ENCODE peak calls at places on chromosomes 2 and 18, in seven cellular contexts. E, G, Z, A, H, P and B are unnamed samples.

GRCh38 chr2:217951091-217951490 is 51.7 kb downstream of the TNS1 start:
- DNase-seq in Z (no peak), E (no peak), G (no peak), A (no peak), P (no peak), H (no peak), B (no peak)

GRCh38 chr18:59516356-59517155 is 157.5 kb upstream of the LMAN1 start:
- DNase-seq in Z (no peak), H (peak; percentile 72), A (peak; percentile 27), E (peak; percentile 92), G (no peak), P (peak; percentile 82), B (peak; percentile 97)

GRCh38 chr2:9382604-9383235 is 40.6 kb downstream of the ITGB1BP1 start:
- DNase-seq in H (no peak), G (no peak), Z (no peak), A (no peak), P (no peak), E (peak; percentile 52), B (no peak)

GRCh38 chr2:73916666-73917065 is 10.0 kb upstream of the DGUOK start:
- DNase-seq in G (no peak), H (no peak), A (no peak), E (no peak), Z (no peak), P (no peak), B (no peak)

GRCh38 chr2:191625016-191625415 is 52.9 kb upstream of the NABP1 start:
- DNase-seq in Z (no peak), G (no peak), H (no peak), E (no peak), A (no peak), P (no peak), B (no peak)

GRCh38 chr2:166180951-166181812 is 53.4 kb upstream of the SCN1A start:
- DNase-seq in G (peak; percentile 81), P (peak; percentile 43), H (peak; percentile 34), Z (peak; percentile 72), E (peak; percentile 56), A (peak; percentile 51), B (peak; percentile 57)

GRCh38 chr18:48723837-48724236 is 185.0 kb downstream of the CTIF start:
- DNase-seq in G (no peak), E (no peak), H (no peak), P (no peak), Z (no peak), A (no peak), B (no peak)

GRCh38 chr2:233811732-233812131 is 33.6 kb downstream of the MROH2A start:
- DNase-seq in A (no peak), P (no peak), G (no peak), H (no peak), E (no peak), Z (no peak), B (no peak)

GRCh38 chr2:242036653-242036950 is 167.1 kb downstream of the RTP5 start:
- DNase-seq in P (no peak), E (no peak), A (no peak), Z (peak; percentile 14), G (no peak), H (no peak), B (no peak)

GRCh38 chr2:667332-668000 is 9.7 kb downstream of the TMEM18 start:
- DNase-seq in A (no peak), P (peak; percentile 70), Z (peak; percentile 31), H (peak; percentile 23), G (no peak), E (peak; percentile 85), B (peak; percentile 58)

GRCh38 chr2:20666364-20667150 is at the start of gene GDF7:
- DNase-seq in H (no peak), P (peak; percentile 32), A (no peak), G (peak; percentile 72), E (no peak), Z (peak; percentile 70), B (peak; percentile 65)

GRCh38 chr18:68436485-68436884 is 278.4 kb downstream of the TMX3 start:
- DNase-seq in P (peak; percentile 70), G (no peak), Z (no peak), A (no peak), E (peak; percentile 61), H (peak; percentile 48), B (no peak)

GRCh38 chr2:32009479-32010256 is 1.1 kb downstream of the MEMO1 start:
- DNase-seq in Z (peak; percentile 34), G (peak; percentile 57), P (peak; percentile 43), H (no peak), E (no peak), A (peak; percentile 4), B (peak; percentile 53)

GRCh38 chr2:104658840-104659591 is 194.9 kb upstream of the POU3F3 start:
- DNase-seq in P (no peak), A (peak; percentile 57), H (no peak), E (no peak), Z (peak; percentile 50), G (peak; percentile 60), B (peak; percentile 61)

GRCh38 chr18:111292-112014 is 46.9 kb upstream of the USP14 start:
- DNase-seq in H (peak; percentile 47), Z (peak; percentile 72), E (peak; percentile 40), A (peak; percentile 72), P (peak; percentile 17), G (peak; percentile 85), B (peak; percentile 82)

GRCh38 chr2:5743992-5744391 is 51.8 kb downstream of the SOX11 start:
- DNase-seq in Z (peak; percentile 56), G (no peak), A (no peak), H (no peak), P (no peak), E (no peak), B (peak; percentile 23)

GRCh38 chr2:190875881-190876280 is 4.7 kb upstream of the GLS start:
- DNase-seq in Z (no peak), G (no peak), A (no peak), P (no peak), E (no peak), H (no peak), B (no peak)

GRCh38 chr2:126990605-126991532 is 92.2 kb downstream of the TEX51 start:
- DNase-seq in Z (no peak), H (no peak), G (no peak), A (no peak), E (no peak), P (no peak), B (no peak)
- H3K18ac ChIP-seq in Z (no peak overlapping the region), H (no peak overlapping the region), G (no peak overlapping the region), A (no peak overlapping the region), E (no peak overlapping the region), P (no peak overlapping the region), B (no peak overlapping the region)

DNA sequence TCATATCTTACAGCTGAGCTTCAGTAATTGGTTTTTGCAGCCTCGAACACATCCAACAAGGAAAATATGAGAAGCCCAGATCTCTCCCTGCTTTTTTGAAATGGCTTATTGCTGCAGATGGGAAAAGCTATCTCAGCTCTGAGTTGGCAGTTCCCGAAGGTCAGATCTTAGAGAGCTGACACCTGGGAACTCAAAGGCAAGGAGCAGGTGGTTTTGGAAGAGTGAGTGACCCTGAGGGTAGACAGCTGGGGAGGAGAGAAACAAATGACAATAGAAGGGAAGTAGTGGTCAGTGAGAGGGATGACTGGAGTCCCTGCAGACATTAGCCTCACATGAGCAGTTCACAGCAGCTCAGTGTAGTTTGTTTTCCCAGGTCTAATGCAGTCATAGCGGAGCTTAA is 317.9 kb downstream of the STK39 start:
- DNase-seq in G (no peak), P (no peak), Z (no peak), A (no peak), H (no peak), E (no peak), B (no peak)
- H3K18ac ChIP-seq in G (no peak overlapping the region), P (no peak overlapping the region), Z (no peak overlapping the region), A (no peak overlapping the region), H (no peak overlapping the region), E (no peak overlapping the region), B (no peak overlapping the region)

DNA sequence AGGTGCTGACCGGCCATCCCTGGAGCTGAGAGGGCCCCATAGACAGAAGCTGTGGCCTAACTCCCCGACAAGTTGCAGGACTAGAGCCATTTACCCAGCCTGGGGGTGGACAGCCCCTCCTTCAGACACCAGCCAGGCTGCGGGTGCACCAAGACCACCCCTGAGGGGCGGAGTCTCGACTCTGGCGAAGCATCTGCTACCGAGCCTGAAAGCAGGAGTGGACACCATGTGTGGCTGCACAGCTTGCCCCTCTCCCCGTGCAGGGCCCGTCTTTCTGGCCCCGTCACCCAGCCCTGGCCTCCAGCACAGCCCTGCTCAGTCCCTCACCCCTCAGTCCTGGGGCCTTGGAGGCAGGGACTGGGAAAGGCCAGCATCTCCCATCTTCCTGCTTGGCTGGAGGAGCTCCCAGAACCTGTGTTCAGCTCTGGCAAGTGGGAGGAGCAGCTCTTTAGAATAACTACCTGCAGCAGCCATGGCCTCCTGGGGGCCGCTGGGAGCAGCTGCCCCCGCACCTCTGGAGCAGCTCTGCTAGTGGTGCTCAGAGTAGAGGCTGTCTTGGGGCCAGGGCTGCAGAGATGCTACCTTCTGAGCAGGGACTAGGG is 275.8 kb downstream of the NDUFA10 start:
- DNase-seq in E (no peak), A (no peak), P (no peak), Z (no peak), H (no peak), G (no peak), B (no peak)
- H3K18ac ChIP-seq in E (no peak overlapping the region), A (peak overlapping the region; percentile 74), P (no peak overlapping the region), Z (no peak overlapping the region), H (no peak overlapping the region), G (no peak overlapping the region), B (no peak overlapping the region)

DNA sequence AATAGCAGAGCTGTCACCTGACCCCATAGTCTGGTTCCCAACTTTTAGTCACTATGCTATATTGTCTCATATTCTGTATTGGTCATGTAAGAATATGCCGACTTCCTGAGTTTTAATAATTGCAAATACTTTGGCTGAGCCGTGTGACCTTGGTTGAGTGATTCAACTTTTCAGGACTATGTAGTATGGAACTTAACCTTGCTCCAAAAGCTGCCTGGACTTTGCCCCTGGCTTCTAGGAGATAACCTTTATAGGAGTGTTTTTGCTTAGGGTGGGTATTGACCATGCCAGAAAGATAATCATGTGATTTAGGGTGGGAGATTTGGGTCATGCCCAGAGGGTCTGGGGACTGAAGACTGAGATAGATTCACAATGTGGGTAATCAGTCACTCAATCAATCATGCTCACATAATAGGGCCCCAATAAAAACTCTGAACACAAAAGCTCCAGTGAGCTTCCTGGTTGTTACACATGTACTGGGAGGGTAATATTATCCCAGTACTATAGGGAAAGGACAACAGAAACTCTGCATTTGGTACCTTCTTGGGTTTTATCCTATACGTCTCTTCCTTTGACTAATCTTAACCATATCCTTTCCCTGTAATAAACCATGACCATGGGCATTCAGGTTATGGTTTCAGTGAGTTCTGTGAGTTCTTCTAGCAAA is 235.6 kb downstream of the RNF152 start:
- DNase-seq in H (no peak), Z (no peak), G (no peak), E (no peak), P (no peak), A (no peak), B (no peak)
- H3K18ac ChIP-seq in H (no peak overlapping the region), Z (no peak overlapping the region), G (no peak overlapping the region), E (no peak overlapping the region), P (no peak overlapping the region), A (no peak overlapping the region), B (no peak overlapping the region)

GRCh38 chr2:88870267-88870839 is 178.9 kb downstream of the RPIA start:
- DNase-seq in A (no peak), P (no peak), H (no peak), G (no peak), Z (no peak), E (no peak), B (no peak)
- H3K18ac ChIP-seq in A (no peak overlapping the region), P (no peak overlapping the region), H (no peak overlapping the region), G (no peak overlapping the region), Z (no peak overlapping the region), E (no peak overlapping the region), B (no peak overlapping the region)

GRCh38 chr2:84855730-84856129 is 25.2 kb downstream of the TRABD2A start:
- DNase-seq in Z (peak; percentile 83), A (no peak), P (no peak), G (peak; percentile 74), E (no peak), H (no peak), B (no peak)
- H3K18ac ChIP-seq in Z (no peak overlapping the region), A (no peak overlapping the region), P (no peak overlapping the region), G (peak overlapping the region; percentile 73), E (no peak overlapping the region), H (no peak overlapping the region), B (no peak overlapping the region)